ENCODE peak calls at places on chromosomes 13 and 19, in five cellular contexts. One of them, this sample, is unnamed.

GRCh38 chr13:31793246-31793645 is 53.9 kb downstream of the RXFP2 start:
- DNase-seq in aorta: no peak
- DNase-seq in CD14-positive monocyte: no peak
- DNase-seq in tibial artery: no peak
- DNase-seq in stimulated activated CD8-positive, alpha-beta memory T cell treated with anti-CD3 and anti-CD28 coated beads, Interleukin-12 subunit alpha, Interleukin-12 subunit beta, amount 100 ng/mL, for 4 hours: no peak
- DNase-seq in this sample: no peak

GRCh38 chr13:91745962-91746361 is 347.5 kb downstream of the GPC5 start:
- DNase-seq in aorta: no peak
- DNase-seq in CD14-positive monocyte: no peak
- DNase-seq in tibial artery: no peak
- DNase-seq in stimulated activated CD8-positive, alpha-beta memory T cell treated with anti-CD3 and anti-CD28 coated beads, Interleukin-12 subunit alpha, Interleukin-12 subunit beta, amount 100 ng/mL, for 4 hours: no peak
- DNase-seq in this sample: no peak

GRCh38 chr13:41352935-41353801 is 42.1 kb downstream of the NAA16 start:
- DNase-seq in aorta: no peak
- DNase-seq in CD14-positive monocyte: no peak
- DNase-seq in tibial artery: no peak
- DNase-seq in stimulated activated CD8-positive, alpha-beta memory T cell treated with anti-CD3 and anti-CD28 coated beads, Interleukin-12 subunit alpha, Interleukin-12 subunit beta, amount 100 ng/mL, for 4 hours: no peak
- DNase-seq in this sample: peak

GRCh38 chr13:23411706-23412105 is 21.8 kb downstream of the SACS start:
- DNase-seq in aorta: no peak
- DNase-seq in CD14-positive monocyte: no peak
- DNase-seq in tibial artery: no peak
- DNase-seq in stimulated activated CD8-positive, alpha-beta memory T cell treated with anti-CD3 and anti-CD28 coated beads, Interleukin-12 subunit alpha, Interleukin-12 subunit beta, amount 100 ng/mL, for 4 hours: no peak
- DNase-seq in this sample: no peak

GRCh38 chr19:56367829-56368711 is 25.3 kb downstream of the ZNF582 start:
- DNase-seq in aorta: peak
- DNase-seq in CD14-positive monocyte: peak
- DNase-seq in tibial artery: peak
- DNase-seq in stimulated activated CD8-positive, alpha-beta memory T cell treated with anti-CD3 and anti-CD28 coated beads, Interleukin-12 subunit alpha, Interleukin-12 subunit beta, amount 100 ng/mL, for 4 hours: peak
- DNase-seq in this sample: peak

GRCh38 chr13:99336750-99337149 is 29.6 kb upstream of the GPR183 start:
- DNase-seq in aorta: no peak
- DNase-seq in CD14-positive monocyte: no peak
- DNase-seq in tibial artery: no peak
- DNase-seq in stimulated activated CD8-positive, alpha-beta memory T cell treated with anti-CD3 and anti-CD28 coated beads, Interleukin-12 subunit alpha, Interleukin-12 subunit beta, amount 100 ng/mL, for 4 hours: no peak
- DNase-seq in this sample: no peak

GRCh38 chr19:7515471-7516226 is at the start of gene ZNF358:
- DNase-seq in aorta: peak
- DNase-seq in CD14-positive monocyte: no peak
- DNase-seq in tibial artery: peak
- DNase-seq in stimulated activated CD8-positive, alpha-beta memory T cell treated with anti-CD3 and anti-CD28 coated beads, Interleukin-12 subunit alpha, Interleukin-12 subunit beta, amount 100 ng/mL, for 4 hours: no peak
- DNase-seq in this sample: peak

GRCh38 chr19:8224394-8225145 is 15.4 kb downstream of the CERS4 start:
- DNase-seq in aorta: no peak
- DNase-seq in CD14-positive monocyte: no peak
- DNase-seq in tibial artery: peak
- DNase-seq in stimulated activated CD8-positive, alpha-beta memory T cell treated with anti-CD3 and anti-CD28 coated beads, Interleukin-12 subunit alpha, Interleukin-12 subunit beta, amount 100 ng/mL, for 4 hours: no peak
- DNase-seq in this sample: peak

GRCh38 chr13:106466691-106467405 is 68.6 kb downstream of the EFNB2 start:
- DNase-seq in aorta: no peak
- DNase-seq in CD14-positive monocyte: no peak
- DNase-seq in tibial artery: no peak
- DNase-seq in stimulated activated CD8-positive, alpha-beta memory T cell treated with anti-CD3 and anti-CD28 coated beads, Interleukin-12 subunit alpha, Interleukin-12 subunit beta, amount 100 ng/mL, for 4 hours: no peak
- DNase-seq in this sample: no peak

GRCh38 chr19:21835429-21835809 is 563 bp downstream of the ZNF43 start:
- DNase-seq in aorta: no peak
- DNase-seq in CD14-positive monocyte: no peak
- DNase-seq in tibial artery: no peak
- DNase-seq in stimulated activated CD8-positive, alpha-beta memory T cell treated with anti-CD3 and anti-CD28 coated beads, Interleukin-12 subunit alpha, Interleukin-12 subunit beta, amount 100 ng/mL, for 4 hours: no peak
- DNase-seq in this sample: no peak

GRCh38 chr13:24215732-24216131 is 55.2 kb downstream of the SPATA13 start:
- DNase-seq in aorta: no peak
- DNase-seq in CD14-positive monocyte: no peak
- DNase-seq in tibial artery: peak
- DNase-seq in stimulated activated CD8-positive, alpha-beta memory T cell treated with anti-CD3 and anti-CD28 coated beads, Interleukin-12 subunit alpha, Interleukin-12 subunit beta, amount 100 ng/mL, for 4 hours: no peak
- DNase-seq in this sample: no peak

GRCh38 chr13:46861959-46862358 is 34.9 kb downstream of the HTR2A start:
- DNase-seq in aorta: no peak
- DNase-seq in CD14-positive monocyte: no peak
- DNase-seq in tibial artery: no peak
- DNase-seq in stimulated activated CD8-positive, alpha-beta memory T cell treated with anti-CD3 and anti-CD28 coated beads, Interleukin-12 subunit alpha, Interleukin-12 subunit beta, amount 100 ng/mL, for 4 hours: no peak
- DNase-seq in this sample: no peak

GRCh38 chr19:1929051-1929742 is 11.8 kb upstream of the CSNK1G2 start:
- DNase-seq in aorta: peak
- DNase-seq in CD14-positive monocyte: peak
- DNase-seq in tibial artery: peak
- DNase-seq in stimulated activated CD8-positive, alpha-beta memory T cell treated with anti-CD3 and anti-CD28 coated beads, Interleukin-12 subunit alpha, Interleukin-12 subunit beta, amount 100 ng/mL, for 4 hours: peak
- DNase-seq in this sample: peak

GRCh38 chr19:46217476-46217875 is 12.1 kb upstream of the IGFL1 start:
- DNase-seq in aorta: no peak
- DNase-seq in CD14-positive monocyte: no peak
- DNase-seq in tibial artery: no peak
- DNase-seq in stimulated activated CD8-positive, alpha-beta memory T cell treated with anti-CD3 and anti-CD28 coated beads, Interleukin-12 subunit alpha, Interleukin-12 subunit beta, amount 100 ng/mL, for 4 hours: no peak
- DNase-seq in this sample: no peak

GRCh38 chr19:1447944-1448343 is 2.0 kb upstream of the APC2 start:
- DNase-seq in aorta: no peak
- DNase-seq in CD14-positive monocyte: no peak
- DNase-seq in tibial artery: no peak
- DNase-seq in stimulated activated CD8-positive, alpha-beta memory T cell treated with anti-CD3 and anti-CD28 coated beads, Interleukin-12 subunit alpha, Interleukin-12 subunit beta, amount 100 ng/mL, for 4 hours: no peak
- DNase-seq in this sample: no peak

GRCh38 chr19:3494051-3494450 is 6.4 kb downstream of the DOHH start:
- DNase-seq in aorta: no peak
- DNase-seq in CD14-positive monocyte: no peak
- DNase-seq in tibial artery: no peak
- DNase-seq in stimulated activated CD8-positive, alpha-beta memory T cell treated with anti-CD3 and anti-CD28 coated beads, Interleukin-12 subunit alpha, Interleukin-12 subunit beta, amount 100 ng/mL, for 4 hours: no peak
- DNase-seq in this sample: no peak

GRCh38 chr19:5016781-5017180 is 47.9 kb downstream of the KDM4B start:
- DNase-seq in aorta: no peak
- DNase-seq in CD14-positive monocyte: no peak
- DNase-seq in tibial artery: no peak
- DNase-seq in stimulated activated CD8-positive, alpha-beta memory T cell treated with anti-CD3 and anti-CD28 coated beads, Interleukin-12 subunit alpha, Interleukin-12 subunit beta, amount 100 ng/mL, for 4 hours: no peak
- DNase-seq in this sample: no peak

GRCh38 chr19:4229179-4229931 is at the start of gene EBI3:
- DNase-seq in aorta: peak
- DNase-seq in CD14-positive monocyte: no peak
- DNase-seq in tibial artery: peak
- DNase-seq in stimulated activated CD8-positive, alpha-beta memory T cell treated with anti-CD3 and anti-CD28 coated beads, Interleukin-12 subunit alpha, Interleukin-12 subunit beta, amount 100 ng/mL, for 4 hours: peak
- DNase-seq in this sample: no peak

GRCh38 chr13:98171806-98172569 is 5.1 kb downstream of the RNF113B start:
- DNase-seq in aorta: no peak
- DNase-seq in CD14-positive monocyte: no peak
- DNase-seq in tibial artery: peak
- DNase-seq in stimulated activated CD8-positive, alpha-beta memory T cell treated with anti-CD3 and anti-CD28 coated beads, Interleukin-12 subunit alpha, Interleukin-12 subunit beta, amount 100 ng/mL, for 4 hours: no peak
- DNase-seq in this sample: peak

GRCh38 chr19:46201413-46202310 is 27.9 kb upstream of the IGFL1 start:
- DNase-seq in aorta: no peak
- DNase-seq in CD14-positive monocyte: no peak
- DNase-seq in tibial artery: no peak
- DNase-seq in stimulated activated CD8-positive, alpha-beta memory T cell treated with anti-CD3 and anti-CD28 coated beads, Interleukin-12 subunit alpha, Interleukin-12 subunit beta, amount 100 ng/mL, for 4 hours: no peak
- DNase-seq in this sample: peak

GRCh38 chr13:20993661-20994440 is 67.5 kb downstream of the LATS2 start:
- DNase-seq in aorta: no peak
- DNase-seq in CD14-positive monocyte: no peak
- DNase-seq in tibial artery: no peak
- DNase-seq in stimulated activated CD8-positive, alpha-beta memory T cell treated with anti-CD3 and anti-CD28 coated beads, Interleukin-12 subunit alpha, Interleukin-12 subunit beta, amount 100 ng/mL, for 4 hours: no peak
- DNase-seq in this sample: peak

GRCh38 chr19:49453013-49453756 is at the start of gene ALDH16A1:
- DNase-seq in aorta: peak
- DNase-seq in CD14-positive monocyte: peak
- DNase-seq in tibial artery: peak
- DNase-seq in stimulated activated CD8-positive, alpha-beta memory T cell treated with anti-CD3 and anti-CD28 coated beads, Interleukin-12 subunit alpha, Interleukin-12 subunit beta, amount 100 ng/mL, for 4 hours: peak
- DNase-seq in this sample: peak

GRCh38 chr13:75505327-75505726 is 23.4 kb upstream of the TBC1D4 start:
- DNase-seq in aorta: no peak
- DNase-seq in CD14-positive monocyte: no peak
- DNase-seq in tibial artery: no peak
- DNase-seq in stimulated activated CD8-positive, alpha-beta memory T cell treated with anti-CD3 and anti-CD28 coated beads, Interleukin-12 subunit alpha, Interleukin-12 subunit beta, amount 100 ng/mL, for 4 hours: no peak
- DNase-seq in this sample: no peak

GRCh38 chr19:33720691-33721682 is 75.7 kb upstream of the KCTD15 start:
- DNase-seq in aorta: no peak
- DNase-seq in CD14-positive monocyte: no peak
- DNase-seq in tibial artery: no peak
- DNase-seq in stimulated activated CD8-positive, alpha-beta memory T cell treated with anti-CD3 and anti-CD28 coated beads, Interleukin-12 subunit alpha, Interleukin-12 subunit beta, amount 100 ng/mL, for 4 hours: no peak
- DNase-seq in this sample: no peak

GRCh38 chr13:91101436-91101835 is 246.1 kb upstream of the MIR17HG start:
- DNase-seq in aorta: no peak
- DNase-seq in CD14-positive monocyte: no peak
- DNase-seq in tibial artery: no peak
- DNase-seq in stimulated activated CD8-positive, alpha-beta memory T cell treated with anti-CD3 and anti-CD28 coated beads, Interleukin-12 subunit alpha, Interleukin-12 subunit beta, amount 100 ng/mL, for 4 hours: no peak
- DNase-seq in this sample: no peak

GRCh38 chr19:32543107-32543900 is 37.7 kb upstream of the PDCD5 start:
- DNase-seq in aorta: no peak
- DNase-seq in CD14-positive monocyte: no peak
- DNase-seq in tibial artery: no peak
- DNase-seq in stimulated activated CD8-positive, alpha-beta memory T cell treated with anti-CD3 and anti-CD28 coated beads, Interleukin-12 subunit alpha, Interleukin-12 subunit beta, amount 100 ng/mL, for 4 hours: no peak
- DNase-seq in this sample: peak

This sample was measured in lower leg skin.